ENCODE peak calls at places on chromosomes 13 and 19, in six cellular contexts. C, Z, E, R, P and K are unnamed samples.
A peak's percentile ranks its signal among the peaks of the same experiment; 100 is the strongest.

GRCh38 chr19:6577410-6578125 is 13.4 kb downstream of the CD70 start:
- DNase-seq in C (no peak), Z (no peak), E (no peak), R (no peak), P (no peak), K (no peak)

GRCh38 chr19:46579286-46579944 is 21.7 kb upstream of the CALM3 start:
- DNase-seq in C (no peak), Z (no peak), E (no peak), R (no peak), P (peak; percentile 88), K (no peak)

GRCh38 chr13:20264271-20265018 is 32.3 kb upstream of the GJB6 start:
- DNase-seq in C (no peak), Z (no peak), E (no peak), R (no peak), P (no peak), K (no peak)

GRCh38 chr19:11373166-11373884 is 1.1 kb upstream of the SWSAP1 start:
- DNase-seq in C (no peak), Z (no peak), E (no peak), R (no peak), P (peak; percentile 84), K (no peak)

GRCh38 chr13:109402976-109403375 is 383.4 kb downstream of the IRS2 start:
- DNase-seq in C (no peak), Z (no peak), E (no peak), R (no peak), P (no peak), K (no peak)

GRCh38 chr13:82678052-82678451 is 1204.2 kb downstream of the SLITRK1 start:
- DNase-seq in C (no peak), Z (no peak), E (no peak), R (no peak), P (no peak), K (no peak)

GRCh38 chr13:76832258-76832988 is 53.8 kb downstream of the KCTD12 start:
- DNase-seq in C (no peak), Z (no peak), E (no peak), R (no peak), P (no peak), K (no peak)

GRCh38 chr19:42378225-42378929 is 11.7 kb downstream of the CNFN start:
- DNase-seq in C (no peak), Z (no peak), E (no peak), R (no peak), P (no peak), K (no peak)

GRCh38 chr19:42386974-42387707 is 3.0 kb downstream of the CNFN start:
- DNase-seq in C (peak; percentile 18), Z (peak; percentile 57), E (peak; percentile 77), R (peak; percentile 43), P (peak; percentile 93), K (peak; percentile 79)

GRCh38 chr19:31448221-31448657 is 99.0 kb upstream of the TSHZ3 start:
- DNase-seq in C (peak; percentile 15), Z (no peak), E (peak; percentile 93), R (peak; percentile 27), P (no peak), K (peak; percentile 86)